ENCODE peak calls at places on chromosomes 6 and 20, in eight cellular contexts. Z is tibial artery; P is endothelial cell of umbilical vein; J is breast epithelium; I is stomach; U is CD8-positive, alpha-beta T cell; T is psoas muscle; G is transverse colon. V is an unnamed sample. For H3K4me1, the result is how much of the 10 kb centered on the place peaks cover.

GRCh38 chr6:133889557-133890301 is 816 bp downstream of the TCF21 start:
- DNase-seq in J (no peak), G (no peak), Z (no peak), T (peak), P (no peak), I (no peak), U (no peak), V (no peak)

GRCh38 chr6:135270676-135271536 is 89.8 kb downstream of the MYB start:
- DNase-seq in U (no peak), Z (no peak), J (peak), G (peak), T (no peak), P (peak), I (peak), V (peak)

GRCh38 chr6:134689177-134689576 is 260.7 kb downstream of the ALDH8A1 start:
- DNase-seq in J (no peak), U (no peak), Z (no peak), I (no peak), T (no peak), G (no peak), P (no peak), V (no peak)

GRCh38 chr6:1760876-1761275 is 151.2 kb downstream of the FOXC1 start:
- DNase-seq in Z (no peak), T (no peak), U (no peak), I (no peak), P (no peak), J (no peak), G (no peak), V (no peak)

GRCh38 chr6:111606620-111607115 is 990 bp upstream of the TRAF3IP2 start:
- DNase-seq in T (no peak), U (no peak), Z (no peak), G (no peak), P (no peak), J (no peak), I (no peak), V (peak)

GRCh38 chr20:25058797-25059486 is 1.0 kb upstream of the ACSS1 start:
- DNase-seq in U (no peak), T (no peak), I (peak), J (no peak), G (peak), Z (peak), P (peak), V (no peak)

GRCh38 chr20:16692442-16692841 is 37.4 kb upstream of the SNRPB2 start:
- DNase-seq in P (no peak), T (no peak), Z (no peak), I (no peak), U (no peak), G (no peak), J (no peak), V (no peak)

GRCh38 chr6:85403331-85404015 is 46.4 kb upstream of the NT5E start:
- DNase-seq in P (peak), G (no peak), U (no peak), T (no peak), Z (no peak), I (no peak), J (no peak), V (no peak)

GRCh38 chr20:5612476-5613291 is 137.5 kb upstream of the SHLD1 start:
- DNase-seq in Z (no peak), I (no peak), T (no peak), U (peak), G (no peak), J (no peak), P (peak), V (no peak)

GRCh38 chr6:21151178-21151956 is 442.2 kb upstream of the SOX4 start:
- DNase-seq in G (no peak), P (peak), Z (no peak), U (no peak), J (no peak), T (no peak), I (no peak), V (no peak)

GRCh38 chr20:50012282-50013263 is 29.8 kb downstream of the SNAI1 start:
- DNase-seq in P (no peak), G (peak), Z (no peak), J (no peak), T (no peak), U (no peak), I (no peak), V (no peak)

GRCh38 chr20:17995967-17996819 is 27.4 kb downstream of the MGME1 start:
- DNase-seq in T (no peak), U (no peak), I (no peak), J (no peak), G (no peak), P (peak), Z (no peak), V (peak)

GRCh38 chr20:46546936-46547335 is 3.5 kb downstream of the OCSTAMP start:
- DNase-seq in J (no peak), P (no peak), T (no peak), U (no peak), I (no peak), G (no peak), Z (no peak), V (no peak)

GRCh38 chr6:155883741-155884140 is 428.1 kb upstream of the NOX3 start:
- DNase-seq in I (no peak), T (no peak), G (no peak), P (peak), Z (no peak), J (no peak), U (no peak), V (no peak)

GRCh38 chr6:42970859-42971612 is 7.9 kb downstream of the PEX6 start:
- DNase-seq in P (peak), J (no peak), Z (no peak), G (no peak), T (no peak), I (no peak), U (no peak), V (no peak)

GRCh38 chr20:55417797-55418196 is 587.5 kb downstream of the CBLN4 start:
- DNase-seq in G (no peak), T (no peak), J (no peak), P (no peak), U (no peak), Z (no peak), I (no peak), V (no peak)

GRCh38 chr6:136761227-136761922 is 30.9 kb downstream of the MAP3K5 start:
- DNase-seq in Z (no peak), T (peak), I (no peak), G (no peak), U (peak), J (peak), P (peak), V (peak)

GRCh38 chr6:136763255-136763654 is 29.0 kb downstream of the MAP3K5 start:
- DNase-seq in Z (no peak), T (no peak), J (no peak), G (no peak), U (no peak), P (no peak), I (no peak), V (no peak)

GRCh38 chr6:136763716-136764521 is 28.4 kb downstream of the MAP3K5 start:
- DNase-seq in U (no peak), J (no peak), P (no peak), I (no peak), Z (no peak), T (no peak), G (no peak), V (no peak)

GRCh38 chr6:136764522-136764993 is 27.7 kb downstream of the MAP3K5 start:
- DNase-seq in G (no peak), I (no peak), T (no peak), Z (no peak), P (no peak), J (no peak), U (no peak), V (no peak)

GRCh38 chr6:136762022-136762975 is 30.0 kb downstream of the MAP3K5 start:
- DNase-seq in G (no peak), P (no peak), T (no peak), J (no peak), I (no peak), Z (no peak), U (no peak), V (peak)
- H3K27ac ChIP-seq in G (peak), P (no peak), T (peak), J (peak), I (peak), Z (peak), U (no peak), V (peak)

GRCh38 chr20:54173653-54174451 is at the start of gene CYP24A1:
- DNase-seq in U (no peak), I (peak), P (no peak), G (peak), J (no peak), Z (no peak), T (no peak), V (peak)
- H3K4me3 ChIP-seq in U (peak), I (peak), P (no peak), G (no peak), J (peak), Z (no peak), T (peak), V (no peak)

GRCh38 chr6:159974932-159975331 is 6.0 kb downstream of the IGF2R start:
- DNase-seq in P (no peak), I (no peak), G (no peak), J (no peak), T (no peak), Z (no peak), U (no peak), V (no peak)
- H3K4me1 ChIP-seq in P (under half), I (half or more), G (under half), J (under half), T (half or more), Z (half or more), U (half or more), V (under half)

GRCh38 chr6:16132909-16133308 is 4.0 kb downstream of the MYLIP start:
- DNase-seq in P (no peak), Z (no peak), I (no peak), G (no peak), J (no peak), T (no peak), U (no peak), V (no peak)
- H3K27ac ChIP-seq in P (no peak), Z (peak), I (peak), G (peak), J (peak), T (peak), U (no peak), V (no peak)